ENCODE peak calls at places on chromosome 13, in six cellular contexts. V, T, E, P, Y and Q are unnamed samples.

GRCh38 chr13:113920606-113921306 is 53.1 kb downstream of the C13orf46 start:
- DNase-seq in V (no peak), E (peak), P (no peak), T (peak), Y (peak), Q (no peak)

GRCh38 chr13:33349314-33349995 is 63.9 kb upstream of the STARD13 start:
- DNase-seq in V (no peak), T (no peak), Y (no peak), P (peak), E (no peak), Q (no peak)

GRCh38 chr13:102045713-102046112 is 356.1 kb downstream of the FGF14 start:
- DNase-seq in T (no peak), P (no peak), Y (no peak), E (no peak), V (no peak), Q (no peak)

GRCh38 chr13:39105110-39105509 is 66.9 kb downstream of the NHLRC3 start:
- DNase-seq in V (no peak), T (no peak), E (no peak), Y (no peak), P (no peak), Q (no peak)

GRCh38 chr13:67224148-67224846 is 5.8 kb downstream of the PCDH9 start:
- DNase-seq in Y (no peak), E (peak), P (peak), T (peak), V (peak), Q (peak)

GRCh38 chr13:82447452-82448030 is 1434.7 kb downstream of the SLITRK1 start:
- DNase-seq in V (no peak), P (no peak), E (no peak), Y (no peak), T (no peak), Q (no peak)

GRCh38 chr13:44212633-44213387 is 160.8 kb upstream of the SERP2 start:
- DNase-seq in P (no peak), T (no peak), V (no peak), E (no peak), Y (no peak), Q (no peak)

GRCh38 chr13:60765700-60766411 is 368.8 kb downstream of the TDRD3 start:
- DNase-seq in V (no peak), Y (no peak), T (no peak), P (no peak), E (no peak), Q (peak)

GRCh38 chr13:31166591-31166990 is 4.9 kb upstream of the HSPH1 start:
- DNase-seq in Y (no peak), V (no peak), T (no peak), E (no peak), P (no peak), Q (no peak)

GRCh38 chr13:43767351-43767901 is 19.3 kb downstream of the ENOX1 start:
- DNase-seq in V (peak), Y (no peak), P (peak), E (no peak), T (no peak), Q (no peak)

GRCh38 chr13:30805603-30806011 is 70.3 kb downstream of the ALOX5AP start:
- DNase-seq in E (peak), V (no peak), T (no peak), P (no peak), Y (no peak), Q (peak)

GRCh38 chr13:47455581-47455980 is 545.5 kb downstream of the SUCLA2 start:
- DNase-seq in T (no peak), Y (no peak), P (no peak), E (no peak), V (no peak), Q (no peak)

GRCh38 chr13:53342623-53343022 is 314.0 kb downstream of the OLFM4 start:
- DNase-seq in P (no peak), T (no peak), E (no peak), Y (no peak), V (no peak), Q (no peak)

GRCh38 chr13:19764237-19764636 is 18.5 kb downstream of the PSPC1 start:
- DNase-seq in Y (no peak), E (no peak), V (no peak), P (no peak), T (no peak), Q (no peak)

GRCh38 chr13:46951516-46951915 is 54.7 kb upstream of the HTR2A start:
- DNase-seq in T (no peak), Y (no peak), E (no peak), V (no peak), P (no peak), Q (no peak)

GRCh38 chr13:44951184-44951583 is 38.1 kb downstream of the NUFIP1 start:
- DNase-seq in T (no peak), P (no peak), E (no peak), V (no peak), Y (no peak), Q (no peak)

GRCh38 chr13:99182439-99182838 is 18.2 kb upstream of the UBAC2 start:
- DNase-seq in P (no peak), E (no peak), T (no peak), Y (no peak), V (no peak), Q (no peak)

GRCh38 chr13:91369432-91369831 is 21.9 kb downstream of the MIR17HG start:
- DNase-seq in T (no peak), E (no peak), Y (no peak), V (no peak), P (no peak), Q (no peak)

GRCh38 chr13:75469087-75469486 is 12.9 kb downstream of the TBC1D4 start:
- DNase-seq in Y (no peak), P (no peak), V (no peak), T (no peak), E (no peak), Q (no peak)

GRCh38 chr13:99312493-99312883 is 5.3 kb upstream of the GPR183 start:
- DNase-seq in E (peak), T (no peak), V (peak), Y (no peak), P (peak), Q (no peak)

GRCh38 chr13:69579351-69579750 is 528.3 kb upstream of the ATXN8OS start:
- DNase-seq in P (no peak), E (no peak), Y (no peak), V (no peak), T (no peak), Q (no peak)

GRCh38 chr13:40568246-40568645 is 98.2 kb downstream of the FOXO1 start:
- DNase-seq in T (no peak), Y (no peak), P (no peak), E (no peak), V (no peak), Q (no peak)

GRCh38 chr13:28273919-28274318 is 135.6 kb downstream of the PAN3 start:
- DNase-seq in V (no peak), E (no peak), T (no peak), P (no peak), Y (no peak), Q (no peak)

GRCh38 chr13:99662678-99663077 is 161.4 kb downstream of the TM9SF2 start:
- DNase-seq in V (no peak), T (no peak), Y (no peak), E (no peak), P (no peak), Q (no peak)

GRCh38 chr13:53941588-53942190 is 913.1 kb downstream of the OLFM4 start:
- DNase-seq in T (no peak), P (no peak), V (no peak), E (no peak), Y (no peak), Q (no peak)

GRCh38 chr13:41019027-41019487 is at the start of gene ELF1:
- DNase-seq in E (peak), Y (no peak), P (peak), V (peak), T (no peak), Q (peak)

GRCh38 chr13:102799544-102800144 is 725 bp downstream of the BIVM start:
- DNase-seq in T (peak), Y (no peak), V (peak), P (no peak), E (no peak), Q (peak)

GRCh38 chr13:96652506-96652905 is 341.8 kb downstream of the OXGR1 start:
- DNase-seq in T (no peak), V (no peak), P (no peak), E (no peak), Y (no peak), Q (no peak)

GRCh38 chr13:45879666-45880065 is 28.1 kb upstream of the SIAH3 start:
- DNase-seq in P (peak), V (no peak), E (peak), Y (no peak), T (no peak), Q (no peak)

GRCh38 chr13:98451676-98452105 is 125.2 kb downstream of the STK24 start:
- DNase-seq in V (peak), E (no peak), P (peak), Y (no peak), T (no peak), Q (no peak)

GRCh38 chr13:35621989-35622388 is 145.5 kb upstream of the MAB21L1 start:
- DNase-seq in E (no peak), T (no peak), P (no peak), Y (no peak), V (no peak), Q (no peak)

GRCh38 chr13:42041017-42041683 is 7.3 kb upstream of the DGKH start:
- DNase-seq in Y (no peak), T (peak), V (peak), E (peak), P (peak), Q (peak)
- TF ChIP-seq POLR2A in Y (no peak), T (no peak), V (no peak), E (no peak), P (no peak), Q (peak)

GRCh38 chr13:77489566-77490337 is 45.8 kb upstream of the SCEL start:
- DNase-seq in V (no peak), T (no peak), Y (no peak), P (no peak), E (no peak), Q (no peak)

GRCh38 chr13:77494226-77494625 is 41.3 kb upstream of the SCEL start:
- DNase-seq in V (no peak), P (no peak), E (no peak), Y (no peak), T (no peak), Q (no peak)

GRCh38 chr13:77492982-77493381 is 42.5 kb upstream of the SCEL start:
- DNase-seq in T (no peak), Y (no peak), P (no peak), V (no peak), E (no peak), Q (no peak)
- TF ChIP-seq POLR2A in T (no peak), Y (no peak), P (no peak), V (no peak), E (no peak), Q (no peak)

GRCh38 chr13:110957931-110958330 is 43.1 kb upstream of the ANKRD10 start:
- DNase-seq in V (no peak), Y (no peak), T (no peak), E (no peak), P (no peak), Q (no peak)
- TF ChIP-seq POLR2A in V (no peak), Y (no peak), T (no peak), E (no peak), P (no peak), Q (no peak)

GRCh38 chr13:110132178-110132975 is 174.6 kb downstream of the COL4A1 start:
- DNase-seq in Y (no peak), T (no peak), V (no peak), P (no peak), E (no peak), Q (peak)

GRCh38 chr13:110136660-110137585 is 170.0 kb downstream of the COL4A1 start:
- DNase-seq in T (no peak), P (no peak), E (no peak), V (no peak), Y (no peak), Q (no peak)

GRCh38 chr13:110135977-110136597 is 170.9 kb downstream of the COL4A1 start:
- DNase-seq in Y (no peak), P (no peak), V (no peak), E (no peak), T (no peak), Q (no peak)

GRCh38 chr13:110133425-110134235 is 173.3 kb downstream of the COL4A1 start:
- DNase-seq in P (no peak), V (no peak), T (no peak), Y (no peak), E (no peak), Q (peak)

GRCh38 chr13:110134801-110135200 is 172.2 kb downstream of the COL4A1 start:
- DNase-seq in Y (no peak), V (no peak), E (no peak), P (no peak), T (no peak), Q (no peak)
- TF ChIP-seq POLR2A in Y (no peak), V (no peak), E (no peak), P (no peak), T (no peak), Q (no peak)